ENCODE peak calls at places on chromosomes 3 and 15, in eight cellular contexts. P, J, Q, F, A, O, M and C are unnamed samples.

GRCh38 chr3:188539631-188540194 is 385.8 kb downstream of the LPP start:
- DNase-seq in P (no peak), J (no peak), Q (no peak), F (no peak), A (no peak), O (no peak), M (no peak), C (no peak)

GRCh38 chr15:52193321-52193720 is 2.1 kb upstream of the GNB5 start:
- DNase-seq in P (no peak), J (no peak), Q (no peak), F (no peak), A (no peak), O (no peak), M (no peak), C (no peak)

GRCh38 chr3:8505621-8506020 is 4.0 kb downstream of the LMCD1 start:
- DNase-seq in P (no peak), J (no peak), Q (no peak), F (no peak), A (no peak), O (peak), M (peak), C (no peak)

GRCh38 chr3:32457971-32458471 is 44.6 kb downstream of the CMTM6 start:
- DNase-seq in P (no peak), J (no peak), Q (peak), F (peak), A (no peak), O (no peak), M (no peak), C (no peak)

GRCh38 chr3:44992555-44993470 is 16.8 kb downstream of the EXOSC7 start:
- DNase-seq in P (no peak), J (peak), Q (no peak), F (no peak), A (no peak), O (peak), M (no peak), C (no peak)

GRCh38 chr3:146164506-146164905 is 3.5 kb upstream of the PLOD2 start:
- DNase-seq in P (no peak), J (peak), Q (no peak), F (no peak), A (no peak), O (peak), M (no peak), C (no peak)

GRCh38 chr3:30342319-30343060 is 263.9 kb upstream of the TGFBR2 start:
- DNase-seq in P (peak), J (peak), Q (no peak), F (no peak), A (peak), O (peak), M (no peak), C (no peak)

GRCh38 chr3:189842681-189843602 is 211.8 kb downstream of the TP63 start:
- DNase-seq in P (peak), J (no peak), Q (no peak), F (no peak), A (no peak), O (no peak), M (no peak), C (no peak)

GRCh38 chr3:133851931-133852330 is 43.8 kb downstream of the RAB6B start:
- DNase-seq in P (no peak), J (no peak), Q (no peak), F (no peak), A (no peak), O (no peak), M (no peak), C (no peak)

GRCh38 chr15:69652906-69653305 is 200.3 kb downstream of the RPLP1 start:
- DNase-seq in P (no peak), J (no peak), Q (peak), F (no peak), A (no peak), O (no peak), M (no peak), C (no peak)

GRCh38 chr3:113495035-113495434 is 19.9 kb downstream of the SPICE1 start:
- DNase-seq in P (peak), J (peak), Q (no peak), F (peak), A (no peak), O (peak), M (no peak), C (no peak)

GRCh38 chr3:133426721-133427120 is 26.9 kb downstream of the BFSP2 start:
- DNase-seq in P (no peak), J (peak), Q (no peak), F (no peak), A (peak), O (no peak), M (no peak), C (no peak)

GRCh38 chr3:125075738-125076137 is 19.9 kb upstream of the HEG1 start:
- DNase-seq in P (no peak), J (no peak), Q (no peak), F (no peak), A (no peak), O (no peak), M (no peak), C (no peak)

GRCh38 chr3:177358968-177359600 is 161.8 kb upstream of the TBL1XR1 start:
- DNase-seq in P (peak), J (peak), Q (peak), F (peak), A (no peak), O (peak), M (no peak), C (no peak)

GRCh38 chr15:37102315-37103021 is 2.1 kb upstream of the MEIS2 start:
- DNase-seq in P (no peak), J (peak), Q (no peak), F (no peak), A (no peak), O (peak), M (no peak), C (no peak)

GRCh38 chr3:175433026-175433668 is 574.0 kb downstream of the NAALADL2 start:
- DNase-seq in P (no peak), J (peak), Q (no peak), F (no peak), A (peak), O (peak), M (no peak), C (no peak)

GRCh38 chr3:155701882-155702465 is 42.9 kb downstream of the PLCH1 start:
- DNase-seq in P (peak), J (peak), Q (no peak), F (peak), A (peak), O (peak), M (peak), C (peak)

GRCh38 chr3:16695710-16696109 is 90.5 kb upstream of the DAZL start:
- DNase-seq in P (no peak), J (no peak), Q (no peak), F (no peak), A (no peak), O (no peak), M (no peak), C (no peak)

GRCh38 chr15:76169013-76169412 is 109.2 kb downstream of the TMEM266 start:
- DNase-seq in P (no peak), J (peak), Q (no peak), F (peak), A (peak), O (no peak), M (no peak), C (no peak)

GRCh38 chr15:51312132-51312531 is 26.3 kb downstream of the CYP19A1 start:
- DNase-seq in P (no peak), J (peak), Q (no peak), F (no peak), A (peak), O (peak), M (peak), C (no peak)

GRCh38 chr3:134824676-134825290 is 29.7 kb downstream of the EPHB1 start:
- DNase-seq in P (no peak), J (no peak), Q (no peak), F (no peak), A (no peak), O (no peak), M (no peak), C (no peak)

GRCh38 chr15:35505816-35506215 is 40.1 kb downstream of the DPH6 start:
- DNase-seq in P (no peak), J (no peak), Q (no peak), F (no peak), A (no peak), O (no peak), M (no peak), C (no peak)

GRCh38 chr3:115905871-115906270 is 282.6 kb downstream of the GAP43 start:
- DNase-seq in P (no peak), J (no peak), Q (no peak), F (no peak), A (no peak), O (no peak), M (no peak), C (no peak)

DNA sequence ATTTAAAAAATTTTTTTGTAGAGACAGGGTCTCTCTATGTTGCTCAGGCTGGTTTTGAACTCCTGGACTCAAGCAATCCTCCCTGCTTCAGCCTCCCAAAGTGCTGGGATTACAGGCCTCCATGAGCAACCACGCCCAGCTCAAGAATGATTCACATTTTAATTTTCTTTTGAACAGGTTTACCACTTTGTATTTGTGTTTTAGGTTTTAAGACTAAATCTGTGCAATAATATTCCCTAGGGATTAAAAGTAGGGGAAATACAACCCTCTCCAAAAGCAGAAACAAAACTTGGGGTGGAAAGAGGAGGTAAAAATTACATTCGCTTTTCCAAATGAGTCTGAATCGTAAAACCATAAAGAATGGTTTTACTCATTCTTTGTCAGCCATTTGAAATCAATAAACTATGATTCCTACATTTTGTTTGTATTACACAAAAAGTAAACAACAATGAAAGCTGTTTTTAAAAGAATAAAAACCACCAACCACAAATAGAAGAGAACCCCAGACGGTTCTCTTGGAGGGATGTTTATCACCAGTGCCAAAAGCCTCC is 37.8 kb downstream of the SLC24A1 start:
- DNase-seq in P (no peak), J (no peak), Q (no peak), F (no peak), A (no peak), O (peak), M (no peak), C (no peak)
- TF ChIP-seq CTCF in P (no peak), J (no peak), Q (no peak), F (no peak), A (no peak), O (no peak), M (no peak), C (no peak)

DNA sequence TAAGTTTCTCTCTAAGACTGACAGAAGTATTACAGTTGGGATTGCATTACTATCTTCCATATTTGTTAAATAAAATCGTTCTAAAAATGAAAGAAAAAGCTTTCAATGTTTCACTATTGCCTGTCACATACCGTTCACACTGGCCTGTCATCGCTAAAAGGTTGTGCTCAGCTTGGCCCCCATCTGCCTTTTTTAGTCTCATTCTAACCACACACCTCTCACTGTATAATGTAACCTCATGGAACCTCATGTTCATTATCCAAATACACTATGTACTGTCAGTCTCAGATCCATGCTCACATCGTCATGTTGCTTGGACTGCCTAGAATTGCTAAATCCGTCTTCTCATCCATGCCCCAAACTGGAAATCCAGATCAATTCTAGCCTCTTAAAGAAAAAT is 637.8 kb upstream of the ROBO1 start:
- DNase-seq in P (no peak), J (no peak), Q (no peak), F (no peak), A (no peak), O (no peak), M (no peak), C (no peak)
- TF ChIP-seq CTCF in P (no peak), J (no peak), Q (no peak), F (no peak), A (no peak), O (no peak), M (no peak), C (no peak)

DNA sequence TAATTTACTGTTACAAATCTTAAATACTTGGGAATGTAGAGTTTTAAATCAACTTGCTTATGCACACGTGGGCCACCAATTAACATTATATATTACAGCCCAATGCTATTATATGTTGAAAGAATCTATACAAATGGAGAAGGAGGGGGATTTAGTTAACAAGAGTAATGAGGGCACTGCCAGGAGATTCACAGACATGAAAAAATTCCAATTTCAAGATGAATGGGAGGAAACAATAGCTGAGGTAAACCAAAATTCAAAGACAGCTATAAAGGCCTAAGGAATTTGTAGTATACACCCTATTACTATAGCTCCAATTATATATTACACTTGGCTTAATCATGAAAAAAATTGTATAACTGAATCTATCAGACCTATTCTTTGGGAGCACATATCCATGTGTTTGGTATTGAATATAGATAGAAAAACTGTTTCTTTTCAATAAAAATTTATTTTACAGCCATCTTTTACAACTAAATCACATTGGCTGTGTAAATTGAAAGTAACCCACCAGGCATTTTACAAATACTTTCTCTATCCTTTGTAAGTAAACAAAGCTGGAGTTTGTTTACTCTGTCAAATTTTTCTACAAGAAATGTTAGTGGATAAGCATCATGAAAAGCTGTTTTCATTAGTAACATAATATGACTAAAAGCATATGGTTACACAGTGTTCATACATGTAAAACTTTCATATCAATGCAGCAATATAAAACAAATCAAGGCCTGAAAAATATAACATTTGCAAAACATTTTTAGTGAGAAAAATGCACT is 1045.8 kb downstream of the ROBO1 start:
- DNase-seq in P (peak), J (no peak), Q (no peak), F (no peak), A (no peak), O (peak), M (no peak), C (no peak)
- TF ChIP-seq CTCF in P (no peak), J (no peak), Q (no peak), F (no peak), A (no peak), O (no peak), M (no peak), C (no peak)

GRCh38 chr15:60215225-60215963 is 182.4 kb downstream of the ANXA2 start:
- DNase-seq in P (no peak), J (no peak), Q (no peak), F (no peak), A (no peak), O (no peak), M (no peak), C (no peak)
- TF ChIP-seq CTCF in P (no peak), J (no peak), Q (peak), F (no peak), A (no peak), O (no peak), M (no peak), C (no peak)

DNA sequence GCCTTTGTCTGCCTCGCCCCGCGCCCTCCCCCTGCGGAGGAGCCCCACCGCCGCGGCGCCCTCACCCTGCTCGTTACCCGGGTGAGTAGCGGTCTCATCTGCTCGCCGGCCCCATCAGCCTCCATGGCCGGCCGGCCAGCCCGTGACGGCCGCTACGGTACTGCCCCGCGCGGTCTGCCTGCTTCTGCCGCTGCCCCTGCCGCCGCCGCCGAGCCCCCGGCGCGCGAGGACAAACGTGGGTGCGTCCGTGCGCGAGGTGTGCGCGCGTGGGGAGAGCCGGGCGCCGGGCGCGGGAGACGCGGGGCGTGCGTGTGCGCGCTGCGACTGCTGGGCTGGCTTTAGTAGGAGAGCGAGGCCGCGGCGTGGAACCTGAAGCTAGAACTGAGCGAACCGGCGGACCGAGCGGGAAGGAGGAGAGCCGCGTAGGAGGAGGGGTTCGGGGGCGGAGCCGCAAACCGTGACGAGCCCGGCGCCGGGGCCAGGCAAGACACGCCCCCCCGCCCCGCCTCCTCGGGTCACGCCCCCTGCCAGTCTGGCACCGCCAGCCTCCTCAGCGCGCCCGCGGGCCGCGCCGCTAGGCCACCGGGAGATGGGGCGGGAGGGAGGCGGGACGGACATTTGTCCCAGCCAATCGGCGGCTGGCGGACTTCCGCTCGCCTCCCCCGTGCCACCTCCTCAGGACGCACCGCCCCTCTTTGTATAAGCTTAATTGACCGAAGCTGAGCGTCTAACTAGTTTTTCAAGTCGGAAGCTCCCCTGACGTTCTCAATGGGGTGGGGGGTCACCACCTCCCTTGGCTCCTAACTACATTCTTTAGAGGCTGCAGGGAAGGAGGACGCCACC is at the start of gene SLC4A7:
- DNase-seq in P (peak), J (peak), Q (peak), F (peak), A (peak), O (peak), M (peak), C (peak)
- TF ChIP-seq CTCF in P (no peak), J (no peak), Q (no peak), F (no peak), A (no peak), O (no peak), M (no peak), C (no peak)

GRCh38 chr15:71103102-71103676 is 12.1 kb upstream of the THSD4 start:
- DNase-seq in P (no peak), J (peak), Q (no peak), F (peak), A (no peak), O (peak), M (no peak), C (no peak)
- TF ChIP-seq CTCF in P (peak), J (peak), Q (peak), F (peak), A (peak), O (peak), M (peak), C (peak)

DNA sequence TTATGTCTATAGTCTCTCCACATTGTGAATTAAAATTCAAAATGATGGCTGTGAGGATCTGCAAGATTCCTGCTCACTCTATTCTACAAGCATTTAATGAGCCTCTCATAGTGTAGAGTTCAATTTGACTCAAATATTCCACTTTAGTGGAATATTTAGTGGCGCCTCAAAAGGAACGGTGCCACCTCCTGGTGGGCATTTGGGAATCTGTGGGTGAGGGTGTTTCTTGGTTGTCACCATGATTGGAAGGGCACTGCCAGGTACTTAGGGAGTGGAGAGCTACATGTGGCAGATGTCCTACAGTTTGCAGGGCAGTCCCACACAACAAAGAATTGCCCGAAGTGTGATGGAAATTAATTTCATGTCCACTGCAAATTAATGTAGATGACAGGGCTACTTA is 21.5 kb upstream of the KCNMB3 start:
- DNase-seq in P (no peak), J (peak), Q (no peak), F (no peak), A (peak), O (peak), M (no peak), C (no peak)
- TF ChIP-seq CTCF in P (peak), J (peak), Q (no peak), F (peak), A (no peak), O (peak), M (peak), C (peak)

DNA sequence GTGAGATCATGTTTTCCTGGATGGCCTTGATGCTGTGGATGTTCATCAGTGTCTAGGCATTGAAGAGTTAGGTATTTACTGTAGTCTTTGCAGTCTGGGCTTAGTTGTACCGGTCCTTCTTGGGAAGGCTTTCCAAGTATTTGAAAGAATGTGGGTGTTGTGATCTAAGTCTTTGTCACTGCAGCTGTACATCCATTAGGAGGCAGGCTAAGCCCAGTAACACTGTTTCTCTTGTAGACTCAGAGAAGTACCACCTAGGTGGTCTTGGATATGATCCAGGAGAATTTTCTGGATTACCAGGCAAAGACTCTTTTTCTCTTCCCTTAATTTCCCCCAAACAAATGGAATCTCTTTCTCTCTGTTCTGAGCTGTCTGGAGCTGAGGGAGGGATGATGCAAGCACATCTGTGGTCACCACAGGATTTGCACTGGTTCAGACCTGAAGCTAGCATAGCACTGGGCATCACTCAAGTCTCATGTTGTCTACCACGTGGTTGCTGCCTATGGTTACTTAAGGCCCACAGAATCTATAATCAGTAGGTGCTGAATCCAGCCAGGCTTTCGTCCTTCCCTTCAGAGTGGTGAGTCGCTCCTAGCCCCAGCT is 227.6 kb downstream of the NECTIN3 start:
- DNase-seq in P (no peak), J (peak), Q (no peak), F (no peak), A (peak), O (no peak), M (no peak), C (no peak)
- TF ChIP-seq CTCF in P (no peak), J (no peak), Q (no peak), F (no peak), A (peak), O (peak), M (peak), C (peak)